ENCODE peak calls at places on chromosomes 11 and 22, in seven cellular contexts. One of them, this sample, is unnamed.

GRCh38 chr11:86182976-86183584 is 61.5 kb upstream of the EED start:
- DNase-seq in ovary: no peak
- DNase-seq in Panc1: no peak
- DNase-seq in AG09309: no peak
- DNase-seq in uterus: no peak
- DNase-seq in choroid plexus epithelial cell: peak
- DNase-seq in lower leg skin: no peak
- DNase-seq in this sample: no peak

GRCh38 chr11:73204711-73205121 is 13.4 kb upstream of the P2RY2 start:
- DNase-seq in ovary: no peak
- DNase-seq in Panc1: no peak
- DNase-seq in AG09309: no peak
- DNase-seq in uterus: no peak
- DNase-seq in choroid plexus epithelial cell: no peak
- DNase-seq in lower leg skin: peak
- DNase-seq in this sample: peak

GRCh38 chr11:66184728-66185127 is 83.7 kb upstream of the RAB1B start:
- DNase-seq in ovary: no peak
- DNase-seq in Panc1: no peak
- DNase-seq in AG09309: no peak
- DNase-seq in uterus: no peak
- DNase-seq in choroid plexus epithelial cell: no peak
- DNase-seq in lower leg skin: no peak
- DNase-seq in this sample: no peak

GRCh38 chr11:29173660-29174062 is 843.2 kb downstream of the KCNA4 start:
- DNase-seq in ovary: no peak
- DNase-seq in Panc1: peak
- DNase-seq in AG09309: no peak
- DNase-seq in uterus: no peak
- DNase-seq in choroid plexus epithelial cell: peak
- DNase-seq in lower leg skin: no peak
- DNase-seq in this sample: no peak

GRCh38 chr11:22193348-22194051 is 615 bp downstream of the ANO5 start:
- DNase-seq in ovary: peak
- DNase-seq in Panc1: no peak
- DNase-seq in AG09309: no peak
- DNase-seq in uterus: no peak
- DNase-seq in choroid plexus epithelial cell: no peak
- DNase-seq in lower leg skin: peak
- DNase-seq in this sample: peak

GRCh38 chr11:99932684-99933083 is 754.4 kb upstream of the ARHGAP42 start:
- DNase-seq in ovary: no peak
- DNase-seq in Panc1: no peak
- DNase-seq in AG09309: no peak
- DNase-seq in uterus: no peak
- DNase-seq in choroid plexus epithelial cell: no peak
- DNase-seq in lower leg skin: no peak
- DNase-seq in this sample: no peak

GRCh38 chr11:3939211-3939610 is 83.7 kb downstream of the STIM1 start:
- DNase-seq in ovary: no peak
- DNase-seq in Panc1: no peak
- DNase-seq in AG09309: peak
- DNase-seq in uterus: no peak
- DNase-seq in choroid plexus epithelial cell: peak
- DNase-seq in lower leg skin: no peak
- DNase-seq in this sample: no peak

GRCh38 chr22:29715240-29715639 is 4.6 kb upstream of the CABP7 start:
- DNase-seq in ovary: no peak
- DNase-seq in Panc1: no peak
- DNase-seq in AG09309: no peak
- DNase-seq in uterus: no peak
- DNase-seq in choroid plexus epithelial cell: no peak
- DNase-seq in lower leg skin: no peak
- DNase-seq in this sample: no peak

GRCh38 chr22:48500481-48501230 is 1327.0 kb downstream of the BRD1 start:
- DNase-seq in ovary: no peak
- DNase-seq in Panc1: no peak
- DNase-seq in AG09309: no peak
- DNase-seq in uterus: no peak
- DNase-seq in choroid plexus epithelial cell: no peak
- DNase-seq in lower leg skin: no peak
- DNase-seq in this sample: peak

GRCh38 chr22:43999378-43999777 is 24.7 kb upstream of the PARVB start:
- DNase-seq in ovary: no peak
- DNase-seq in Panc1: no peak
- DNase-seq in AG09309: no peak
- DNase-seq in uterus: no peak
- DNase-seq in choroid plexus epithelial cell: no peak
- DNase-seq in lower leg skin: no peak
- DNase-seq in this sample: no peak

GRCh38 chr22:17712441-17712840 is 61.8 kb downstream of the BID start:
- DNase-seq in ovary: no peak
- DNase-seq in Panc1: no peak
- DNase-seq in AG09309: no peak
- DNase-seq in uterus: no peak
- DNase-seq in choroid plexus epithelial cell: peak
- DNase-seq in lower leg skin: no peak
- DNase-seq in this sample: no peak

GRCh38 chr22:17896552-17896951 is 122.3 kb upstream of the BID start:
- DNase-seq in ovary: no peak
- DNase-seq in Panc1: no peak
- DNase-seq in AG09309: no peak
- DNase-seq in uterus: no peak
- DNase-seq in choroid plexus epithelial cell: peak
- DNase-seq in lower leg skin: no peak
- DNase-seq in this sample: no peak

GRCh38 chr11:83257638-83258229 is 28.4 kb downstream of the CCDC90B start:
- DNase-seq in ovary: peak
- DNase-seq in Panc1: peak
- DNase-seq in AG09309: peak
- DNase-seq in uterus: no peak
- DNase-seq in choroid plexus epithelial cell: peak
- DNase-seq in lower leg skin: no peak
- DNase-seq in this sample: no peak

DNA sequence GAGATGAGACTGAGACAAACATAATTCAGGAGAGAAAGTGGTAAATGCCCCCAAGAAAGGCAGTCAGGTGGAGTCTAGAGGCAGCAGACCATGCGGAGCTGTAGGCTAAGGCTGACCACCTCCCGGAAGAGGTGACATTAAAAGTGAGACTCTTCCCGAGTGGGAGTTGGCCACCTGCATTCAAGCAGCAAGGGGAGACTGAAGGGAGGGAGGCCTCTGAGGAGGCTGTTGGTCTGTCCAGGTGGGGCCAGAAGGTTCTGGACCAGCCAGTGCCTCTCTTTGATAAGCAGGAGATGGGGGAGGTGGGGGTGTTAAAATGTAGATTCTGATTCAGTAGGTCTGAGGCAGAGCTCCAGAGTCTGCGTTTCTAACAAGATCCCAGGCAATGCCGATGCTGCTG is 37.5 kb downstream of the CD6 start:
- DNase-seq in ovary: no peak
- DNase-seq in Panc1: no peak
- DNase-seq in AG09309: no peak
- DNase-seq in uterus: no peak
- DNase-seq in choroid plexus epithelial cell: no peak
- DNase-seq in lower leg skin: no peak
- DNase-seq in this sample: no peak
- H3K4me3 ChIP-seq in ovary: no peak
- H3K4me3 ChIP-seq in Panc1: no peak
- H3K4me3 ChIP-seq in AG09309: no peak
- H3K4me3 ChIP-seq in uterus: no peak
- H3K4me3 ChIP-seq in choroid plexus epithelial cell: no peak
- H3K4me3 ChIP-seq in lower leg skin: no peak
- H3K4me3 ChIP-seq in this sample: no peak

GRCh38 chr11:69941546-69942332 is 122.5 kb upstream of the FGF3 start:
- DNase-seq in ovary: no peak
- DNase-seq in Panc1: no peak
- DNase-seq in AG09309: no peak
- DNase-seq in uterus: no peak
- DNase-seq in choroid plexus epithelial cell: no peak
- DNase-seq in lower leg skin: no peak
- DNase-seq in this sample: no peak

GRCh38 chr11:69943506-69943905 is 124.3 kb upstream of the FGF3 start:
- DNase-seq in ovary: no peak
- DNase-seq in Panc1: no peak
- DNase-seq in AG09309: no peak
- DNase-seq in uterus: no peak
- DNase-seq in choroid plexus epithelial cell: no peak
- DNase-seq in lower leg skin: no peak
- DNase-seq in this sample: peak

GRCh38 chr11:69942333-69942820 is 123.2 kb upstream of the FGF3 start:
- DNase-seq in ovary: no peak
- DNase-seq in Panc1: no peak
- DNase-seq in AG09309: no peak
- DNase-seq in uterus: no peak
- DNase-seq in choroid plexus epithelial cell: no peak
- DNase-seq in lower leg skin: no peak
- DNase-seq in this sample: peak

GRCh38 chr11:69944146-69944795 is 125.1 kb upstream of the FGF3 start:
- DNase-seq in ovary: no peak
- DNase-seq in Panc1: no peak
- DNase-seq in AG09309: no peak
- DNase-seq in uterus: no peak
- DNase-seq in choroid plexus epithelial cell: no peak
- DNase-seq in lower leg skin: no peak
- DNase-seq in this sample: no peak

DNA sequence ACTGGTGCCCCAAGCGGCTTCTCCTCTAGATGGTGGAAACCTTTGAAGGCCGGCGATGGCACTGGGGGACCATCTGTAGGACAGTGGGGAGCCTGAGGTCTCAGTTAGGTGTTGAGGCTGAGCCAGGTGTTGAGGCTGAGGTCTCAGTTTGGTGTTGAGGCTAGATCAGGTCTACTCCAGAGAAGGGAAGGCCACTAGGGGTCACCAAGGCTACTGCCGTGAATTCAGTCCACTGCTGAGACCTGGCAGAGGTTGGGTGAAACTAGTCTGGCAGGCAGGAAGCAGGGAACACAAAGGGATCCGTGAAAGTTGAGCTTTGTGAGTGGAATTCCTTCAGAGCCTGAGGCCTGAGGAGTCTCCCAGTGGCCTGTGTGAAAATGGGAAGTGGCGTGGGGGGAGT is 123.8 kb upstream of the FGF3 start:
- DNase-seq in ovary: no peak
- DNase-seq in Panc1: no peak
- DNase-seq in AG09309: no peak
- DNase-seq in uterus: no peak
- DNase-seq in choroid plexus epithelial cell: no peak
- DNase-seq in lower leg skin: no peak
- DNase-seq in this sample: no peak
- TF ChIP-seq CTCF in ovary: no peak
- TF ChIP-seq CTCF in Panc1: peak
- TF ChIP-seq CTCF in AG09309: peak
- TF ChIP-seq CTCF in uterus: no peak
- TF ChIP-seq CTCF in choroid plexus epithelial cell: peak
- TF ChIP-seq CTCF in lower leg skin: no peak
- TF ChIP-seq CTCF in this sample: no peak

GRCh38 chr22:27387561-27387960 is 414.0 kb downstream of the MN1 start:
- DNase-seq in ovary: no peak
- DNase-seq in Panc1: no peak
- DNase-seq in AG09309: no peak
- DNase-seq in uterus: no peak
- DNase-seq in choroid plexus epithelial cell: no peak
- DNase-seq in lower leg skin: peak
- DNase-seq in this sample: no peak

GRCh38 chr22:27386186-27386585 is 415.4 kb downstream of the MN1 start:
- DNase-seq in ovary: no peak
- DNase-seq in Panc1: no peak
- DNase-seq in AG09309: no peak
- DNase-seq in uterus: no peak
- DNase-seq in choroid plexus epithelial cell: peak
- DNase-seq in lower leg skin: no peak
- DNase-seq in this sample: no peak

GRCh38 chr22:27391092-27391770 is 410.3 kb downstream of the MN1 start:
- DNase-seq in ovary: peak
- DNase-seq in Panc1: no peak
- DNase-seq in AG09309: no peak
- DNase-seq in uterus: peak
- DNase-seq in choroid plexus epithelial cell: peak
- DNase-seq in lower leg skin: peak
- DNase-seq in this sample: peak

GRCh38 chr22:27385261-27385998 is 416.1 kb downstream of the MN1 start:
- DNase-seq in ovary: no peak
- DNase-seq in Panc1: no peak
- DNase-seq in AG09309: no peak
- DNase-seq in uterus: no peak
- DNase-seq in choroid plexus epithelial cell: no peak
- DNase-seq in lower leg skin: no peak
- DNase-seq in this sample: no peak

DNA sequence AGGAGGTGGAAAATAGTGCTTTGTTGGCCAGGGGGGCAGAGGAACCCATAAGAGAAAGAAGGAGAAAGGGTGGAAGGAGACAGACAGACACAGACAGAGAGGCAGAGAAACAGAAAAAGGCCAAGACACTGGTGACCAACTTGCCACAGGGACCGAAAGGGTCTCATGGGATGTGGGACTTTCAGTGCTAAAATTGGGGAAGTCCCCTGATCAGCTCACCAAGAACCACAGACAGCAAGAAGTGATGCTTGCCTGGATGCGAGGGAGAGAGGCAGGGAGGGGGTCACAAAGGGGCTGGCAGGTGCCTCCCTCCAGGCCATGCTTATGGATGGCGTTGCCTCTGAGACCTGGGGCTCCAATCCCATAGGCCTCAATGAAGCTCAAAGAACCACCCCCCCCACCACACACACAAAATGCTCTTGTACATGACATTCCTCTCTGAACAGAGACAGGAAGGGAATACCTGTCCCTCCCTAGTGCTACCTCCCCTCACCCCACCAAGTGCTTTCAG is 413.4 kb downstream of the MN1 start:
- DNase-seq in ovary: no peak
- DNase-seq in Panc1: no peak
- DNase-seq in AG09309: no peak
- DNase-seq in uterus: no peak
- DNase-seq in choroid plexus epithelial cell: no peak
- DNase-seq in lower leg skin: peak
- DNase-seq in this sample: no peak
- H3K4me3 ChIP-seq in ovary: no peak
- H3K4me3 ChIP-seq in Panc1: no peak
- H3K4me3 ChIP-seq in AG09309: no peak
- H3K4me3 ChIP-seq in uterus: no peak
- H3K4me3 ChIP-seq in choroid plexus epithelial cell: no peak
- H3K4me3 ChIP-seq in lower leg skin: no peak
- H3K4me3 ChIP-seq in this sample: no peak

DNA sequence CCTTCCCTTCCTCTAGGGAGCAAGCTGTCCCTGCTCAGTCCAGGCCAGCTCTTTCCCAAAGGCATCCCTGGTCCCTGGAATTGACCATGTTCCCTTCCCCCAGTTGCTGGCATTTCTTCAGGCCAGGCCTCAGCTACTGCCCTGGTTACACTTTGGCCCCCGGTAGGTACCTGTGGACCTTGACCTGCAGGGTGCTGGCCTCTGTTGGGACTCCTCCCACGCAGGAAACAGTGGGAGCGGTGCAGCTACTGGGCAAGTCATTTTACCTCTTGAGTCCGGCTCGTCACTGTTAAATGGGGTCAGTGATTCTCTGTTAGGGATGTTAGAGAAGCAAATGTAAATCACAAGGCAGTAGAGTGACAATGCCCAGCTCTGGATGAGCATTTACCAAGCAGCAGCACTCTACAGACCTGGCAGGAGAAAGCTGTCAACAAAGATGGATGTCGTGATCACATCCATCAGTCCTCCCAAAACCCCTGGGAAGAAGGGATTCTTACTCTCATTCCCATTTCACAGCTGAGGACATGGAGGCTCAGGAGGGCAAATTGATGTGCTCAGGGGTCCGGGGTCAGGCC is 16.9 kb downstream of the MYO7A start:
- DNase-seq in ovary: no peak
- DNase-seq in Panc1: no peak
- DNase-seq in AG09309: no peak
- DNase-seq in uterus: no peak
- DNase-seq in choroid plexus epithelial cell: no peak
- DNase-seq in lower leg skin: no peak
- DNase-seq in this sample: no peak
- TF ChIP-seq CTCF in ovary: no peak
- TF ChIP-seq CTCF in Panc1: no peak
- TF ChIP-seq CTCF in AG09309: no peak
- TF ChIP-seq CTCF in uterus: no peak
- TF ChIP-seq CTCF in choroid plexus epithelial cell: no peak
- TF ChIP-seq CTCF in lower leg skin: no peak
- TF ChIP-seq CTCF in this sample: no peak

This sample was measured in heart left ventricle.